ENCODE peak calls at places on chromosomes 16 and 17, in eight cellular contexts. E is stomach; Y is activated CD8-positive, alpha-beta T cell treated with anti-CD3 and anti-CD28 coated beads for 36 hours; T is HL-60; W is IMR-90; M is BJ; P is left lung; I is Peyer's patch. H is an unnamed sample.

GRCh38 chr17:80145076-80146075 is 1.6 kb downstream of the EIF4A3 start:
- DNase-seq in E (no peak), Y (no peak), T (no peak), W (peak; percentile 5), M (no peak), P (no peak), I (no peak), H (no peak)

GRCh38 chr16:984736-985135 is 3.2 kb downstream of the SOX8 start:
- DNase-seq in E (no peak), Y (no peak), T (no peak), W (no peak), M (no peak), P (no peak), I (no peak), H (no peak)

GRCh38 chr17:75645501-75645888 is 12.3 kb downstream of the SMIM5 start:
- DNase-seq in E (peak; percentile 85), Y (no peak), T (no peak), W (no peak), M (no peak), P (no peak), I (no peak), H (no peak)

GRCh38 chr16:46731691-46732555 is 16.2 kb downstream of the MYLK3 start:
- DNase-seq in E (no peak), Y (no peak), T (no peak), W (no peak), M (no peak), P (no peak), I (no peak), H (no peak)

GRCh38 chr16:85464342-85465305 is 148.5 kb upstream of the GSE1 start:
- DNase-seq in E (no peak), Y (no peak), T (no peak), W (no peak), M (no peak), P (peak; percentile 69), I (no peak), H (no peak)

GRCh38 chr17:55275894-55276804 is 11.4 kb downstream of the HLF start:
- DNase-seq in E (no peak), Y (no peak), T (no peak), W (no peak), M (no peak), P (no peak), I (no peak), H (no peak)

GRCh38 chr17:80947200-80947940 is 44.3 kb upstream of the CHMP6 start:
- DNase-seq in E (no peak), Y (no peak), T (no peak), W (no peak), M (no peak), P (peak; percentile 50), I (no peak), H (no peak)

GRCh38 chr17:6753006-6753445 is 2.8 kb upstream of the XAF1 start:
- DNase-seq in E (no peak), Y (peak; percentile 62), T (peak; percentile 43), W (peak; percentile 77), M (peak; percentile 68), P (no peak), I (no peak), H (no peak)

GRCh38 chr16:13435415-13435814 is 484.5 kb upstream of the ERCC4 start:
- DNase-seq in E (no peak), Y (no peak), T (no peak), W (no peak), M (no peak), P (no peak), I (no peak), H (no peak)

GRCh38 chr17:61659437-61659836 is 68.4 kb upstream of the NACA2 start:
- DNase-seq in E (no peak), Y (no peak), T (no peak), W (no peak), M (no peak), P (no peak), I (no peak), H (no peak)

GRCh38 chr17:38693700-38694329 is 11.3 kb upstream of the MLLT6 start:
- DNase-seq in E (peak; percentile 71), Y (no peak), T (no peak), W (peak; percentile 51), M (no peak), P (no peak), I (peak; percentile 36), H (no peak)

DNA sequence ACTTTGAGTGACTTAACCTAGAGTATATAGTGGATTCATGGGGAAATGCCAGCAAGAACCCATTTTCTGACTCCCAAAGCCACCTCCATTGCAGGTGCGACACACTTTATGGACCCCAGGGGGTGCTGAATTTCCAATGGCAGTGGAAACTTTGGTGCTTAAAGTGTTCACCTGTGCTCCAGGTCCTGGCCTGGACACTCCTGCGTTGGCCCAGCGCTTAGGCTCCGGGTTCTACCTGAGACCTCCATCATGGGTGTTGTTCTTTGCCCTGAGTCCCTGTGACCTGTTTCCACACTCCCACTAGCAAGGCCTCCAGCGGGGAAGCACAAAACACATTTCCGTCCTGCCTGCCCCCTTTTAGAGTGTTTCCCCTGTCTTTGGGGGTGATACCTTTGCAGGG is 3.0 kb downstream of the CCNF start:
- DNase-seq in E (no peak), Y (no peak), T (no peak), W (no peak), M (no peak), P (no peak), I (no peak), H (no peak)
- TF ChIP-seq CTCF in E (no peak), Y (no peak), T (no peak), W (no peak), M (no peak), P (no peak), I (no peak), H (no peak)

GRCh38 chr17:28327709-28328108 is 7.6 kb downstream of the IFT20 start:
- DNase-seq in E (no peak), Y (no peak), T (no peak), W (peak; percentile 37), M (no peak), P (no peak), I (peak; percentile 2), H (no peak)
- TF ChIP-seq CTCF in E (no peak), Y (no peak), T (no peak), W (peak; percentile 23), M (peak; percentile 13), P (no peak), I (no peak), H (no peak)

DNA sequence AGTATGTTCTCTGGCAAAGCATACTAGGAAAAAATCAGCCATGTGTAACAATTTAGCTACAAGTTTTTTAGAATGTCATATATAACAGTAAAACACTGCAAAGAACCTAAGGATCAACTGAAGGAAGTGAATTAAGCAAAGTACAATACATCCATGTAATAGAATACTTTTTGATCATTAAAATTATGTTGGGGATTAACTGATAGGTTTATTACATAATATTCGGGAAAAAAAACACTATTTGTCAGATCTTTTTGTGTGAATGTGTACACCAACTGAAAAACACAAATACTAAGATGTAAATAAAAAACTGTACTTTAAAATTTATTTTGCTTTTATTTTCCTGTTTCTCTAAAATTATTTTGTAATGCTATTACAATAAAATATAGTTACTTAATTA is 185.5 kb upstream of the DYNLRB2 start:
- DNase-seq in E (no peak), Y (no peak), T (no peak), W (no peak), M (no peak), P (no peak), I (no peak), H (no peak)
- TF ChIP-seq CTCF in E (no peak), Y (no peak), T (no peak), W (no peak), M (no peak), P (no peak), I (no peak), H (no peak)

GRCh38 chr16:30533748-30534367 is 800 bp downstream of the ZNF747 start:
- DNase-seq in E (no peak), Y (peak; percentile 52), T (no peak), W (no peak), M (no peak), P (no peak), I (no peak), H (no peak)
- TF ChIP-seq CTCF in E (no peak), Y (no peak), T (no peak), W (no peak), M (no peak), P (no peak), I (no peak), H (no peak)

DNA sequence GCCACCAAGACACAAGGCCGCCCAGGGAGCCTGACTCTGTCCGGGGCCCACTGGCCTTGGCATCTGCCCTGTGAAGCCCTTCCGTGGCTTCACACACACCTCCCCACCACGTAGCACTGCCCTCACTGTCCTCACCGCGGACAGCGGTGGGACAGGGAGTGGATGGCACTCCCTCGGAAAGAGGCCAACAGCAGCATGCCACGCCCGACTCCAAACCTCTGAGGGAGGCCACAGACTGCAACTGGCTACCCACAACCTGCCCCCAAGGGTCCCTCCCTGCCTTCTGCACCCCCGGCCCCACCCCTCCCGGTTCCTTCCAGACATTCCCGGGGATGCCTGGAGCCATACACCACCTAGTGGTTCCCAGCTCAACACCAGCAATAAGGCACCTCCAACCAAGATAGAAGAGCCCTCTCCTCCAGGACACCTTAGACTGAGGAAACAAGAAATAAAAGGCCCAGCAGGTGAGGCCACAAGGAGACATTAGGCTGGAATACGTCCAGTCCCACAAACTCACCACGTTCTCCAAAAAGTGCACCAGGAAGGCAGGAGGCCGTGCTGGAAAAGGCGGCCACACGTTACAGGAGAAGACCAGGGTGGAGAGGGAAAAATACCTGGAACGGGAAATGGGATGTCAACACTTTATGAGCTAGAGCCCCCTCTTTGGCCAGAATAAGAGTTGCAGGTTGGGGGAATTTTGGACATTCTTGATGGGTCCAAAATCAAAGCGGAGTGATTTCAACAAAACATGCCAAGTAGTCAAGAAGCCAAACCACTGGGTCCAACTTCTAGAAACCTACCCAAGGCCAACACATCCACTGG is 310.0 kb downstream of the SOX9 start:
- DNase-seq in E (no peak), Y (no peak), T (no peak), W (no peak), M (no peak), P (no peak), I (no peak), H (no peak)
- TF ChIP-seq CTCF in E (peak; percentile 14), Y (no peak), T (no peak), W (peak; percentile 28), M (peak; percentile 19), P (no peak), I (peak; percentile 56), H (no peak)

GRCh38 chr17:78422267-78422605 is 43.8 kb downstream of the PGS1 start:
- DNase-seq in E (no peak), Y (no peak), T (no peak), W (no peak), M (no peak), P (no peak), I (no peak), H (no peak)
- TF ChIP-seq CTCF in E (no peak), Y (peak; percentile 41), T (no peak), W (no peak), M (no peak), P (peak; percentile 29), I (no peak), H (no peak)

H was measured in GM10248.